ENCODE peak calls at places on chromosomes 5 and 9, in four cellular contexts. One of them, this sample, is unnamed.

GRCh38 chr9:132769895-132770774 is 99.9 kb downstream of the GTF3C4 start:
- DNase-seq in EL: peak; percentile 66
- DNase-seq in EH: peak; percentile 76
- DNase-seq in stimulated activated CD8-positive, alpha-beta memory T cell treated with anti-CD3 and anti-CD28 coated beads, Interleukin-12 subunit alpha, Interleukin-12 subunit beta, amount 100 ng/mL, for 1 hour: peak; percentile 36
- DNase-seq in this sample: peak; percentile 68

GRCh38 chr5:160260881-160261815 is 31.8 kb downstream of the FABP6 start:
- DNase-seq in EL: peak; percentile 21
- DNase-seq in EH: peak; percentile 59
- DNase-seq in stimulated activated CD8-positive, alpha-beta memory T cell treated with anti-CD3 and anti-CD28 coated beads, Interleukin-12 subunit alpha, Interleukin-12 subunit beta, amount 100 ng/mL, for 1 hour: no peak
- DNase-seq in this sample: no peak

GRCh38 chr9:16721972-16722371 is 148.5 kb downstream of the BNC2 start:
- DNase-seq in EL: peak; percentile 72
- DNase-seq in EH: peak; percentile 64
- DNase-seq in stimulated activated CD8-positive, alpha-beta memory T cell treated with anti-CD3 and anti-CD28 coated beads, Interleukin-12 subunit alpha, Interleukin-12 subunit beta, amount 100 ng/mL, for 1 hour: no peak
- DNase-seq in this sample: no peak

GRCh38 chr5:119406551-119406950 is 45.7 kb upstream of the HSD17B4 start:
- DNase-seq in EL: no peak
- DNase-seq in EH: no peak
- DNase-seq in stimulated activated CD8-positive, alpha-beta memory T cell treated with anti-CD3 and anti-CD28 coated beads, Interleukin-12 subunit alpha, Interleukin-12 subunit beta, amount 100 ng/mL, for 1 hour: no peak
- DNase-seq in this sample: no peak

GRCh38 chr5:146461319-146461718 is 14.2 kb downstream of the TCERG1 start:
- DNase-seq in EL: peak; percentile 57
- DNase-seq in EH: peak; percentile 71
- DNase-seq in stimulated activated CD8-positive, alpha-beta memory T cell treated with anti-CD3 and anti-CD28 coated beads, Interleukin-12 subunit alpha, Interleukin-12 subunit beta, amount 100 ng/mL, for 1 hour: no peak
- DNase-seq in this sample: no peak

GRCh38 chr5:14762568-14763216 is 98.2 kb downstream of the OTULIN start:
- DNase-seq in EL: no peak
- DNase-seq in EH: no peak
- DNase-seq in stimulated activated CD8-positive, alpha-beta memory T cell treated with anti-CD3 and anti-CD28 coated beads, Interleukin-12 subunit alpha, Interleukin-12 subunit beta, amount 100 ng/mL, for 1 hour: no peak
- DNase-seq in this sample: no peak

GRCh38 chr5:159588930-159589329 is 258.6 kb upstream of the IL12B start:
- DNase-seq in EL: no peak
- DNase-seq in EH: no peak
- DNase-seq in stimulated activated CD8-positive, alpha-beta memory T cell treated with anti-CD3 and anti-CD28 coated beads, Interleukin-12 subunit alpha, Interleukin-12 subunit beta, amount 100 ng/mL, for 1 hour: no peak
- DNase-seq in this sample: no peak

GRCh38 chr9:75152416-75152815 is 64.1 kb downstream of the OSTF1 start:
- DNase-seq in EL: no peak
- DNase-seq in EH: no peak
- DNase-seq in stimulated activated CD8-positive, alpha-beta memory T cell treated with anti-CD3 and anti-CD28 coated beads, Interleukin-12 subunit alpha, Interleukin-12 subunit beta, amount 100 ng/mL, for 1 hour: peak; percentile 25
- DNase-seq in this sample: peak; percentile 45

GRCh38 chr5:88691945-88692868 is 190.8 kb downstream of the MEF2C start:
- DNase-seq in EL: no peak
- DNase-seq in EH: no peak
- DNase-seq in stimulated activated CD8-positive, alpha-beta memory T cell treated with anti-CD3 and anti-CD28 coated beads, Interleukin-12 subunit alpha, Interleukin-12 subunit beta, amount 100 ng/mL, for 1 hour: no peak
- DNase-seq in this sample: no peak

GRCh38 chr9:16718952-16719351 is 151.5 kb downstream of the BNC2 start:
- DNase-seq in EL: no peak
- DNase-seq in EH: no peak
- DNase-seq in stimulated activated CD8-positive, alpha-beta memory T cell treated with anti-CD3 and anti-CD28 coated beads, Interleukin-12 subunit alpha, Interleukin-12 subunit beta, amount 100 ng/mL, for 1 hour: no peak
- DNase-seq in this sample: no peak

GRCh38 chr9:129889936-129890717 is 54.9 kb downstream of the USP20 start:
- DNase-seq in EL: no peak
- DNase-seq in EH: no peak
- DNase-seq in stimulated activated CD8-positive, alpha-beta memory T cell treated with anti-CD3 and anti-CD28 coated beads, Interleukin-12 subunit alpha, Interleukin-12 subunit beta, amount 100 ng/mL, for 1 hour: peak; percentile 40
- DNase-seq in this sample: peak; percentile 81

This sample was measured in CD8-positive, alpha-beta T cell.